ENCODE peak calls at places on chromosomes 4 and X, in nine cellular contexts. G is astrocyte of the cerebellum; I is lung microvascular endothelial cell; Q is naive thymus-derived CD8-positive, alpha-beta T cell; C is NCI-H1105 treated with DMSO at 0.1 percent for 48 hours; S is DND-41; L is GM23248; A is stimulated activated CD8-positive, alpha-beta memory T cell treated with anti-CD3 and anti-CD28 coated beads, Interleukin-4, amount 100 ng/mL, for 1 hour; B is heart right ventricle. P is an unnamed sample.
A peak's percentile ranks its signal among the peaks of the same experiment; 100 is the strongest.

GRCh38 chr4:183256343-183256742 is 63.7 kb downstream of the CLDN22 start:
- DNase-seq in L (no peak), Q (no peak), S (no peak), B (no peak), G (no peak), C (no peak), I (no peak), A (no peak), P (no peak)

GRCh38 chr4:153790962-153791551 is 2.2 kb upstream of the SFRP2 start:
- DNase-seq in C (no peak), L (peak; percentile 75), S (no peak), B (no peak), Q (no peak), A (no peak), I (no peak), G (no peak), P (no peak)

GRCh38 chrX:29762006-29762405 is 453.4 kb upstream of the MAGEB2 start:
- DNase-seq in L (no peak), B (no peak), S (no peak), I (no peak), A (no peak), G (no peak), C (no peak), Q (no peak), P (no peak)

GRCh38 chr4:46387956-46388355 is 2.0 kb downstream of the GABRA2 start:
- DNase-seq in L (no peak), B (no peak), Q (no peak), A (no peak), S (no peak), I (no peak), C (no peak), G (no peak), P (no peak)

GRCh38 chr4:552059-552458 is 24.0 kb downstream of the TMEM271 start:
- DNase-seq in S (no peak), B (no peak), A (no peak), I (no peak), C (no peak), L (no peak), G (no peak), Q (no peak), P (no peak)

GRCh38 chr4:8315343-8316250 is 46.0 kb downstream of the HTRA3 start:
- DNase-seq in C (peak; percentile 65), Q (peak; percentile 7), S (peak; percentile 30), B (no peak), A (no peak), I (peak; percentile 23), L (peak; percentile 91), G (peak; percentile 59), P (peak; percentile 37)

GRCh38 chrX:101386542-101386885 is 523 bp upstream of the BTK start:
- DNase-seq in C (no peak), B (no peak), Q (no peak), G (no peak), L (no peak), S (no peak), A (no peak), I (no peak), P (no peak)

GRCh38 chr4:173237152-173237551 is 68.5 kb downstream of the GALNT7 start:
- DNase-seq in Q (no peak), B (no peak), G (no peak), A (no peak), S (no peak), C (no peak), I (no peak), L (no peak), P (no peak)

GRCh38 chr4:86895692-86896488 is 3.7 kb upstream of the C4orf36 start:
- DNase-seq in G (peak; percentile 72), B (peak; percentile 53), L (peak; percentile 83), S (no peak), I (peak; percentile 77), A (no peak), Q (no peak), C (peak; percentile 75), P (no peak)

GRCh38 chr4:119493419-119493818 is 135.2 kb downstream of the PDE5A start:
- DNase-seq in Q (no peak), L (peak; percentile 42), C (no peak), A (no peak), B (no peak), S (no peak), I (peak; percentile 23), G (no peak), P (no peak)

GRCh38 chr4:7031526-7032449 is 11.4 kb upstream of the TADA2B start:
- DNase-seq in C (no peak), A (no peak), I (no peak), G (no peak), S (no peak), L (no peak), B (no peak), Q (no peak), P (peak; percentile 53)

GRCh38 chr4:54657194-54657555 is 582 bp upstream of the KIT start:
- DNase-seq in A (no peak), G (no peak), B (no peak), I (no peak), L (no peak), C (peak; percentile 74), S (no peak), Q (no peak), P (no peak)

GRCh38 chr4:82744284-82744963 is 54.2 kb downstream of the SCD5 start:
- DNase-seq in Q (no peak), A (no peak), S (no peak), I (no peak), C (peak; percentile 20), B (no peak), G (no peak), L (peak; percentile 29), P (no peak)

GRCh38 chr4:55510685-55511084 is 36.0 kb downstream of the CLOCK start:
- DNase-seq in B (no peak), L (no peak), Q (no peak), C (no peak), I (no peak), G (no peak), S (no peak), A (no peak), P (no peak)

GRCh38 chrX:130118396-130118795 is 8.1 kb upstream of the ELF4 start:
- DNase-seq in S (no peak), B (no peak), C (no peak), Q (no peak), A (no peak), I (peak; percentile 49), L (peak; percentile 70), G (peak; percentile 67), P (no peak)

GRCh38 chr4:56656346-56656643 is 24.8 kb downstream of the HOPX start:
- DNase-seq in B (peak; percentile 8), G (no peak), I (peak; percentile 17), S (no peak), C (no peak), L (no peak), Q (peak; percentile 19), A (no peak), P (no peak)

GRCh38 chr4:129641179-129641578 is 545.2 kb downstream of the C4orf33 start:
- DNase-seq in C (peak; percentile 3), L (peak; percentile 51), S (peak; percentile 57), A (no peak), G (peak; percentile 53), I (peak; percentile 69), B (peak; percentile 37), Q (peak; percentile 32), P (peak; percentile 46)

GRCh38 chr4:171956678-171957077 is 143.5 kb downstream of the GALNTL6 start:
- DNase-seq in B (no peak), Q (no peak), S (no peak), I (no peak), G (no peak), A (no peak), C (no peak), L (no peak), P (no peak)

GRCh38 chrX:97602465-97603258 is 719.0 kb downstream of the RPA4 start:
- DNase-seq in G (no peak), B (no peak), S (no peak), I (no peak), A (no peak), Q (no peak), C (no peak), L (no peak), P (no peak)

GRCh38 chr4:88880501-88881226 is 176.3 kb downstream of the FAM13A start:
- DNase-seq in Q (no peak), C (peak; percentile 58), I (no peak), B (no peak), A (no peak), S (no peak), L (no peak), G (no peak), P (no peak)

GRCh38 chr4:123867910-123868587 is 471.5 kb downstream of the SPRY1 start:
- DNase-seq in B (no peak), G (no peak), L (no peak), C (no peak), Q (no peak), I (no peak), S (no peak), A (no peak), P (no peak)

GRCh38 chr4:10018818-10019438 is 2.4 kb downstream of the SLC2A9 start:
- DNase-seq in I (peak; percentile 94), A (peak; percentile 71), B (peak; percentile 99), L (peak; percentile 94), C (peak; percentile 84), S (no peak), G (peak; percentile 83), Q (peak; percentile 96), P (peak; percentile 63)

GRCh38 chrX:7158468-7158990 is 10.6 kb upstream of the PUDP start:
- DNase-seq in I (no peak), B (no peak), G (peak; percentile 42), Q (no peak), A (no peak), L (peak; percentile 12), S (no peak), C (no peak), P (no peak)

GRCh38 chrX:48497871-48498270 is 10.9 kb upstream of the PORCN start:
- DNase-seq in L (peak; percentile 11), S (no peak), G (no peak), Q (no peak), A (no peak), B (no peak), C (no peak), I (no peak), P (no peak)

GRCh38 chr4:180059216-180059881 is 2183.9 kb upstream of the TENM3 start:
- DNase-seq in S (peak; percentile 11), I (no peak), L (peak; percentile 1), C (peak; percentile 52), G (no peak), A (no peak), B (no peak), Q (no peak), P (no peak)

GRCh38 chrX:39848243-39848642 is 249.5 kb downstream of the BCOR start:
- DNase-seq in L (no peak), A (no peak), G (no peak), Q (no peak), C (no peak), B (no peak), I (no peak), S (no peak), P (no peak)

GRCh38 chrX:37599735-37600134 is 28.3 kb downstream of the LANCL3 start:
- DNase-seq in C (peak; percentile 54), Q (no peak), G (no peak), L (no peak), S (no peak), I (no peak), A (no peak), B (no peak), P (no peak)

GRCh38 chr4:56417396-56417795 is 18.0 kb downstream of the PPAT start:
- DNase-seq in S (no peak), G (no peak), Q (no peak), L (no peak), A (no peak), I (no peak), C (no peak), B (no peak), P (no peak)

GRCh38 chr4:108168672-108169562 is at the start of gene LEF1:
- DNase-seq in A (no peak), Q (peak; percentile 75), L (peak; percentile 51), C (peak; percentile 66), S (peak; percentile 92), I (peak; percentile 33), G (no peak), B (no peak), P (no peak)

GRCh38 chr4:166128452-166128851 is 255.4 kb downstream of the TLL1 start:
- DNase-seq in Q (no peak), L (no peak), C (no peak), B (no peak), I (peak; percentile 90), A (no peak), G (peak; percentile 57), S (no peak), P (peak; percentile 3)

GRCh38 chr4:53602390-53602789 is 11.1 kb upstream of the LNX1 start:
- DNase-seq in A (no peak), I (no peak), C (no peak), L (no peak), S (no peak), Q (no peak), B (no peak), G (no peak), P (no peak)